ENCODE peak calls at places on chromosomes 11 and 22, in eight cellular contexts. One of them, this sample, is unnamed.

GRCh38 chr11:2294340-2295290 is 7.1 kb downstream of the C11orf21 start:
- DNase-seq in uterus: no peak
- DNase-seq in HAP-1: no peak
- DNase-seq in psoas muscle: no peak
- DNase-seq in ascending aorta: peak; percentile 59
- DNase-seq in cardiac muscle cell: no peak
- DNase-seq in heart right ventricle: no peak
- DNase-seq in mesendoderm: no peak
- DNase-seq in this sample: peak; percentile 1

GRCh38 chr11:119175493-119176077 is 7.1 kb downstream of the NLRX1 start:
- DNase-seq in HAP-1: no peak
- DNase-seq in psoas muscle: no peak
- DNase-seq in uterus: no peak
- DNase-seq in ascending aorta: no peak
- DNase-seq in cardiac muscle cell: peak; percentile 17
- DNase-seq in mesendoderm: peak; percentile 33
- DNase-seq in heart right ventricle: no peak
- DNase-seq in this sample: no peak

GRCh38 chr22:31233001-31233400 is 20.9 kb downstream of the LIMK2 start:
- DNase-seq in HAP-1: no peak
- DNase-seq in cardiac muscle cell: no peak
- DNase-seq in uterus: no peak
- DNase-seq in ascending aorta: no peak
- DNase-seq in heart right ventricle: no peak
- DNase-seq in mesendoderm: no peak
- DNase-seq in psoas muscle: no peak
- DNase-seq in this sample: no peak

GRCh38 chr22:26471522-26471921 is 12.1 kb downstream of the HPS4 start:
- DNase-seq in cardiac muscle cell: no peak
- DNase-seq in mesendoderm: peak; percentile 88
- DNase-seq in ascending aorta: no peak
- DNase-seq in heart right ventricle: no peak
- DNase-seq in HAP-1: no peak
- DNase-seq in uterus: no peak
- DNase-seq in psoas muscle: peak; percentile 66
- DNase-seq in this sample: no peak

GRCh38 chr11:70400643-70401042 is 2.3 kb downstream of the CTTN start:
- DNase-seq in HAP-1: no peak
- DNase-seq in mesendoderm: no peak
- DNase-seq in heart right ventricle: no peak
- DNase-seq in cardiac muscle cell: no peak
- DNase-seq in uterus: no peak
- DNase-seq in ascending aorta: no peak
- DNase-seq in psoas muscle: no peak
- DNase-seq in this sample: no peak

GRCh38 chr22:47623056-47623739 is 860.7 kb downstream of the TBC1D22A start:
- DNase-seq in ascending aorta: no peak
- DNase-seq in cardiac muscle cell: no peak
- DNase-seq in mesendoderm: no peak
- DNase-seq in psoas muscle: no peak
- DNase-seq in heart right ventricle: no peak
- DNase-seq in uterus: no peak
- DNase-seq in HAP-1: no peak
- DNase-seq in this sample: no peak

GRCh38 chr11:19938866-19939265 is 221.4 kb downstream of the DBX1 start:
- DNase-seq in uterus: no peak
- DNase-seq in cardiac muscle cell: no peak
- DNase-seq in psoas muscle: no peak
- DNase-seq in HAP-1: no peak
- DNase-seq in ascending aorta: no peak
- DNase-seq in mesendoderm: no peak
- DNase-seq in heart right ventricle: no peak
- DNase-seq in this sample: no peak

GRCh38 chr11:10325398-10326079 is 20.7 kb downstream of the ADM start:
- DNase-seq in cardiac muscle cell: peak; percentile 85
- DNase-seq in uterus: no peak
- DNase-seq in mesendoderm: no peak
- DNase-seq in HAP-1: no peak
- DNase-seq in ascending aorta: no peak
- DNase-seq in psoas muscle: no peak
- DNase-seq in heart right ventricle: no peak
- DNase-seq in this sample: no peak

GRCh38 chr22:40193429-40194421 is 16.0 kb downstream of the TNRC6B start:
- DNase-seq in cardiac muscle cell: peak; percentile 69
- DNase-seq in ascending aorta: no peak
- DNase-seq in heart right ventricle: no peak
- DNase-seq in mesendoderm: peak; percentile 80
- DNase-seq in HAP-1: peak; percentile 38
- DNase-seq in psoas muscle: no peak
- DNase-seq in uterus: peak; percentile 42
- DNase-seq in this sample: no peak

GRCh38 chr11:104609297-104609696 is 289.0 kb downstream of the CASP12 start:
- DNase-seq in psoas muscle: no peak
- DNase-seq in mesendoderm: peak; percentile 82
- DNase-seq in HAP-1: peak; percentile 33
- DNase-seq in uterus: no peak
- DNase-seq in ascending aorta: no peak
- DNase-seq in heart right ventricle: peak; percentile 23
- DNase-seq in cardiac muscle cell: peak; percentile 85
- DNase-seq in this sample: no peak

GRCh38 chr11:30358569-30358968 is 35.7 kb downstream of the ARL14EP start:
- DNase-seq in cardiac muscle cell: no peak
- DNase-seq in psoas muscle: no peak
- DNase-seq in ascending aorta: no peak
- DNase-seq in HAP-1: no peak
- DNase-seq in mesendoderm: no peak
- DNase-seq in heart right ventricle: peak; percentile 39
- DNase-seq in uterus: no peak
- DNase-seq in this sample: no peak

GRCh38 chr11:1988667-1989317 is 8.8 kb downstream of the H19 start:
- DNase-seq in heart right ventricle: no peak
- DNase-seq in ascending aorta: no peak
- DNase-seq in psoas muscle: peak; percentile 52
- DNase-seq in mesendoderm: peak; percentile 0
- DNase-seq in uterus: no peak
- DNase-seq in HAP-1: no peak
- DNase-seq in cardiac muscle cell: peak; percentile 1
- DNase-seq in this sample: no peak

GRCh38 chr11:122628691-122629555 is 26.6 kb upstream of the UBASH3B start:
- DNase-seq in psoas muscle: peak; percentile 64
- DNase-seq in ascending aorta: peak; percentile 77
- DNase-seq in HAP-1: peak; percentile 44
- DNase-seq in heart right ventricle: peak; percentile 48
- DNase-seq in cardiac muscle cell: peak; percentile 82
- DNase-seq in mesendoderm: peak; percentile 87
- DNase-seq in uterus: peak; percentile 34
- DNase-seq in this sample: peak; percentile 73

GRCh38 chr11:1623716-1624115 is 1.8 kb upstream of the KRTAP5-4 start:
- DNase-seq in mesendoderm: peak; percentile 38
- DNase-seq in uterus: no peak
- DNase-seq in HAP-1: no peak
- DNase-seq in ascending aorta: no peak
- DNase-seq in cardiac muscle cell: no peak
- DNase-seq in psoas muscle: peak; percentile 31
- DNase-seq in heart right ventricle: no peak
- DNase-seq in this sample: no peak

GRCh38 chr11:59754494-59754858 is 700 bp upstream of the STX3 start:
- DNase-seq in psoas muscle: no peak
- DNase-seq in HAP-1: no peak
- DNase-seq in uterus: peak; percentile 21
- DNase-seq in ascending aorta: no peak
- DNase-seq in heart right ventricle: peak; percentile 22
- DNase-seq in mesendoderm: peak; percentile 41
- DNase-seq in cardiac muscle cell: no peak
- DNase-seq in this sample: peak; percentile 50

GRCh38 chr11:58685973-58686720 is 45.6 kb downstream of the GLYAT start:
- DNase-seq in mesendoderm: no peak
- DNase-seq in HAP-1: no peak
- DNase-seq in uterus: no peak
- DNase-seq in heart right ventricle: no peak
- DNase-seq in psoas muscle: no peak
- DNase-seq in ascending aorta: no peak
- DNase-seq in cardiac muscle cell: no peak
- DNase-seq in this sample: no peak

GRCh38 chr11:122108192-122108799 is 7.7 kb downstream of the BLID start:
- DNase-seq in HAP-1: no peak
- DNase-seq in ascending aorta: no peak
- DNase-seq in mesendoderm: peak; percentile 68
- DNase-seq in psoas muscle: no peak
- DNase-seq in uterus: peak; percentile 36
- DNase-seq in cardiac muscle cell: peak; percentile 73
- DNase-seq in heart right ventricle: no peak
- DNase-seq in this sample: no peak

GRCh38 chr11:21897203-21897602 is 295.7 kb upstream of the ANO5 start:
- DNase-seq in ascending aorta: no peak
- DNase-seq in cardiac muscle cell: no peak
- DNase-seq in psoas muscle: no peak
- DNase-seq in heart right ventricle: no peak
- DNase-seq in HAP-1: no peak
- DNase-seq in uterus: no peak
- DNase-seq in mesendoderm: no peak
- DNase-seq in this sample: no peak

GRCh38 chr22:38924197-38924952 is 33.0 kb upstream of the APOBEC3A start:
- DNase-seq in HAP-1: peak; percentile 76
- DNase-seq in cardiac muscle cell: peak; percentile 94
- DNase-seq in uterus: peak; percentile 83
- DNase-seq in psoas muscle: peak; percentile 78
- DNase-seq in heart right ventricle: peak; percentile 78
- DNase-seq in mesendoderm: no peak
- DNase-seq in ascending aorta: peak; percentile 88
- DNase-seq in this sample: peak; percentile 88

GRCh38 chr11:129408865-129409444 is 33.3 kb downstream of the BARX2 start:
- DNase-seq in uterus: no peak
- DNase-seq in heart right ventricle: no peak
- DNase-seq in HAP-1: no peak
- DNase-seq in cardiac muscle cell: no peak
- DNase-seq in psoas muscle: no peak
- DNase-seq in mesendoderm: no peak
- DNase-seq in ascending aorta: no peak
- DNase-seq in this sample: no peak

GRCh38 chr11:72394456-72394855 is 39.9 kb downstream of the CLPB start:
- DNase-seq in uterus: no peak
- DNase-seq in ascending aorta: no peak
- DNase-seq in HAP-1: no peak
- DNase-seq in mesendoderm: no peak
- DNase-seq in psoas muscle: no peak
- DNase-seq in heart right ventricle: no peak
- DNase-seq in cardiac muscle cell: no peak
- DNase-seq in this sample: no peak

GRCh38 chr11:46295312-46295995 is 18.0 kb downstream of the CREB3L1 start:
- DNase-seq in psoas muscle: peak; percentile 89
- DNase-seq in cardiac muscle cell: peak; percentile 85
- DNase-seq in ascending aorta: peak; percentile 84
- DNase-seq in heart right ventricle: peak; percentile 78
- DNase-seq in mesendoderm: peak; percentile 93
- DNase-seq in uterus: peak; percentile 78
- DNase-seq in HAP-1: peak; percentile 79
- DNase-seq in this sample: peak; percentile 67

GRCh38 chr11:69001301-69002081 is 11.6 kb downstream of the MRGPRF start:
- DNase-seq in HAP-1: no peak
- DNase-seq in cardiac muscle cell: no peak
- DNase-seq in heart right ventricle: peak; percentile 3
- DNase-seq in mesendoderm: no peak
- DNase-seq in psoas muscle: peak; percentile 29
- DNase-seq in ascending aorta: peak; percentile 64
- DNase-seq in uterus: peak; percentile 57
- DNase-seq in this sample: no peak
- H3K4me1 ChIP-seq in HAP-1: no peaks in the 10 kb centered on the region
- H3K4me1 ChIP-seq in cardiac muscle cell: peaks cover 15% of the 10 kb centered on the region
- H3K4me1 ChIP-seq in heart right ventricle: no peaks in the 10 kb centered on the region
- H3K4me1 ChIP-seq in mesendoderm: no peaks in the 10 kb centered on the region
- H3K4me1 ChIP-seq in psoas muscle: no peaks in the 10 kb centered on the region
- H3K4me1 ChIP-seq in ascending aorta: peaks cover 30% of the 10 kb centered on the region
- H3K4me1 ChIP-seq in uterus: peaks cover 20% of the 10 kb centered on the region
- H3K4me1 ChIP-seq in this sample: peaks cover 3% of the 10 kb centered on the region

GRCh38 chr11:57306156-57306876 is 18.4 kb downstream of the TNKS1BP1 start:
- DNase-seq in heart right ventricle: no peak
- DNase-seq in ascending aorta: no peak
- DNase-seq in cardiac muscle cell: peak; percentile 64
- DNase-seq in HAP-1: no peak
- DNase-seq in mesendoderm: no peak
- DNase-seq in psoas muscle: no peak
- DNase-seq in uterus: no peak
- DNase-seq in this sample: no peak
- H3K4me1 ChIP-seq in heart right ventricle: peaks cover 3% of the 10 kb centered on the region
- H3K4me1 ChIP-seq in ascending aorta: no peaks in the 10 kb centered on the region
- H3K4me1 ChIP-seq in cardiac muscle cell: peaks cover 37% of the 10 kb centered on the region
- H3K4me1 ChIP-seq in HAP-1: peaks cover 4% of the 10 kb centered on the region
- H3K4me1 ChIP-seq in mesendoderm: peaks cover 4% of the 10 kb centered on the region
- H3K4me1 ChIP-seq in psoas muscle: peaks cover 54% of the 10 kb centered on the region
- H3K4me1 ChIP-seq in uterus: peaks cover 6% of the 10 kb centered on the region
- H3K4me1 ChIP-seq in this sample: peaks cover 18% of the 10 kb centered on the region

DNA sequence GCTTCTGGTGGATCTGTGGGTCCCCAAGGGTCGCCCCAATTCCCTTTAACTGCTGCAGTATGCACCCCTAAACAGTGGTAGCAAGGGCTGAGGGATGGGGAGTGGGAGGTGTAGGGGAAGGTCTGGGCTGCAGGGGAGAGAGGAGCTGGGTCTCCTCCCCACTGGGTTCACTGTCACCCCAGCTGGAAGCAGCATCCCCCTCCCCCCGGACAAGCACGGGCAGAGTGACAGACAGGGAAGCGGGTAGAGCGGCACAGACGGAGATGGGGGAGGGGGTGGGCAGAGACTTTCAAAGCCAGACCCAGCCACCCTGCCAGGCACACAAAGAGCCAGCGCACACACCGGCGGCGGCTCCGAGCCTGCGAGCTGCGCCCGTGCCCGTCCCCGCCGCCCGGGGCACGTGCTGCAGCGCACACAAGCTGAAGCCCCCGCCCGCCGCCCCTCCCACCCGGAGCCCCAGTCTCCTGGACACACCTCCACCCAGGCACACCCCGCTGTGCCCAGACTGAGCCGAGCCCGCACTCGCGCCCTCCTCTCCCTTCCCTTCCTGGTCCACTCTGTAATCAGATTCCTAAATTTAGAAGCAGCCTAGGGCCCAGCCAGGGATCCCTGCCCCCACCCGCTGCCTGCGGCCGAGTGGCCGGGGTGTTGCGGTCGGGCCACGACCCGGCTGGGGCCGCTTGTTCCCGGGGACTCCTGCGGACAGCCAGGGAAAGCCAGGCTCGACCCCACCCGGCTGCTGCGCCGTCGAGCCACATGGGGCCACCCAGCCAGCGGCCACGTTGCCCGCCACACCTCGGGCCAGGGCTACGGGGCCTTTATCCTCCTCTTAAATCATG is 940 bp upstream of the RCOR2 start:
- DNase-seq in ascending aorta: peak; percentile 86
- DNase-seq in heart right ventricle: peak; percentile 81
- DNase-seq in psoas muscle: peak; percentile 88
- DNase-seq in mesendoderm: peak; percentile 97
- DNase-seq in uterus: peak; percentile 60
- DNase-seq in HAP-1: no peak
- DNase-seq in cardiac muscle cell: peak; percentile 63
- DNase-seq in this sample: peak; percentile 68
- H3K4me1 ChIP-seq in ascending aorta: peaks cover 23% of the 10 kb centered on the region
- H3K4me1 ChIP-seq in heart right ventricle: peaks cover 39% of the 10 kb centered on the region
- H3K4me1 ChIP-seq in psoas muscle: peaks cover 33% of the 10 kb centered on the region
- H3K4me1 ChIP-seq in mesendoderm: peaks cover 17% of the 10 kb centered on the region
- H3K4me1 ChIP-seq in uterus: no peaks in the 10 kb centered on the region
- H3K4me1 ChIP-seq in HAP-1: peaks cover 26% of the 10 kb centered on the region
- H3K4me1 ChIP-seq in cardiac muscle cell: peaks cover 40% of the 10 kb centered on the region
- H3K4me1 ChIP-seq in this sample: peaks cover 39% of the 10 kb centered on the region

GRCh38 chr22:36433318-36434231 is 45.8 kb upstream of the MYH9 start:
- DNase-seq in cardiac muscle cell: no peak
- DNase-seq in heart right ventricle: no peak
- DNase-seq in uterus: no peak
- DNase-seq in mesendoderm: no peak
- DNase-seq in HAP-1: no peak
- DNase-seq in ascending aorta: no peak
- DNase-seq in psoas muscle: no peak
- DNase-seq in this sample: peak; percentile 81
- H3K4me1 ChIP-seq in cardiac muscle cell: peaks cover 37% of the 10 kb centered on the region
- H3K4me1 ChIP-seq in heart right ventricle: no peaks in the 10 kb centered on the region
- H3K4me1 ChIP-seq in uterus: no peaks in the 10 kb centered on the region
- H3K4me1 ChIP-seq in mesendoderm: peaks cover 14% of the 10 kb centered on the region
- H3K4me1 ChIP-seq in HAP-1: no peaks in the 10 kb centered on the region
- H3K4me1 ChIP-seq in ascending aorta: no peaks in the 10 kb centered on the region
- H3K4me1 ChIP-seq in psoas muscle: peaks cover 9% of the 10 kb centered on the region
- H3K4me1 ChIP-seq in this sample: peaks cover 36% of the 10 kb centered on the region

This sample was measured in mucosa of descending colon.